ENCODE peak calls at places on chromosome 18, in seven cellular contexts. One of them, this sample, is unnamed. For H3K27me3, the result is how much of the 10 kb centered on the place peaks cover.

GRCh38 chr18:9617006-9617542 is 2.7 kb upstream of the PPP4R1 start:
- DNase-seq in HL-60: no peak
- DNase-seq in prostate gland: no peak
- DNase-seq in pancreas: no peak
- DNase-seq in IMR-90: no peak
- DNase-seq in transverse colon: no peak
- DNase-seq in testis: no peak
- DNase-seq in this sample: no peak

GRCh38 chr18:34223893-34224422 is 755 bp downstream of the NOL4 start:
- DNase-seq in HL-60: no peak
- DNase-seq in testis: no peak
- DNase-seq in transverse colon: no peak
- DNase-seq in prostate gland: no peak
- DNase-seq in pancreas: no peak
- DNase-seq in IMR-90: no peak
- DNase-seq in this sample: no peak

GRCh38 chr18:46169464-46169941 is 65.3 kb downstream of the HAUS1 start:
- DNase-seq in prostate gland: no peak
- DNase-seq in HL-60: no peak
- DNase-seq in pancreas: no peak
- DNase-seq in IMR-90: peak
- DNase-seq in testis: peak
- DNase-seq in transverse colon: no peak
- DNase-seq in this sample: no peak

GRCh38 chr18:22517356-22517755 is 99.6 kb upstream of the CTAGE1 start:
- DNase-seq in prostate gland: no peak
- DNase-seq in transverse colon: no peak
- DNase-seq in testis: no peak
- DNase-seq in HL-60: no peak
- DNase-seq in pancreas: no peak
- DNase-seq in IMR-90: no peak
- DNase-seq in this sample: no peak

GRCh38 chr18:37778417-37779165 is 213.0 kb upstream of the CELF4 start:
- DNase-seq in prostate gland: peak
- DNase-seq in pancreas: peak
- DNase-seq in HL-60: peak
- DNase-seq in IMR-90: no peak
- DNase-seq in testis: peak
- DNase-seq in transverse colon: peak
- DNase-seq in this sample: no peak

GRCh38 chr18:55462652-55463051 is 125.3 kb downstream of the TCF4 start:
- DNase-seq in HL-60: no peak
- DNase-seq in transverse colon: no peak
- DNase-seq in pancreas: no peak
- DNase-seq in prostate gland: no peak
- DNase-seq in IMR-90: no peak
- DNase-seq in testis: no peak
- DNase-seq in this sample: no peak

GRCh38 chr18:32122039-32122438 is 30.4 kb downstream of the RNF138 start:
- DNase-seq in transverse colon: no peak
- DNase-seq in IMR-90: no peak
- DNase-seq in HL-60: no peak
- DNase-seq in testis: no peak
- DNase-seq in prostate gland: no peak
- DNase-seq in pancreas: no peak
- DNase-seq in this sample: no peak

GRCh38 chr18:11992096-11992785 is 10.9 kb downstream of the IMPA2 start:
- DNase-seq in HL-60: no peak
- DNase-seq in testis: no peak
- DNase-seq in transverse colon: no peak
- DNase-seq in IMR-90: no peak
- DNase-seq in pancreas: no peak
- DNase-seq in prostate gland: no peak
- DNase-seq in this sample: no peak

GRCh38 chr18:31513189-31513907 is 15.4 kb downstream of the DSG2 start:
- DNase-seq in transverse colon: no peak
- DNase-seq in prostate gland: no peak
- DNase-seq in pancreas: no peak
- DNase-seq in IMR-90: peak
- DNase-seq in testis: no peak
- DNase-seq in HL-60: no peak
- DNase-seq in this sample: no peak

GRCh38 chr18:29271496-29271895 is 1094.6 kb upstream of the CDH2 start:
- DNase-seq in prostate gland: no peak
- DNase-seq in pancreas: no peak
- DNase-seq in IMR-90: peak
- DNase-seq in HL-60: no peak
- DNase-seq in testis: no peak
- DNase-seq in transverse colon: no peak
- DNase-seq in this sample: no peak

GRCh38 chr18:36281941-36282340 is 15.6 kb upstream of the FHOD3 start:
- DNase-seq in transverse colon: no peak
- DNase-seq in HL-60: no peak
- DNase-seq in pancreas: no peak
- DNase-seq in IMR-90: no peak
- DNase-seq in prostate gland: no peak
- DNase-seq in testis: peak
- DNase-seq in this sample: no peak
- TF ChIP-seq CTCF in transverse colon: no peak
- TF ChIP-seq CTCF in HL-60: no peak
- TF ChIP-seq CTCF in pancreas: no peak
- TF ChIP-seq CTCF in IMR-90: no peak
- TF ChIP-seq CTCF in prostate gland: no peak
- TF ChIP-seq CTCF in testis: no peak
- TF ChIP-seq CTCF in this sample: no peak

GRCh38 chr18:69948919-69949537 is 1.4 kb upstream of the CD226 start:
- DNase-seq in prostate gland: no peak
- DNase-seq in transverse colon: peak
- DNase-seq in HL-60: peak
- DNase-seq in IMR-90: peak
- DNase-seq in pancreas: no peak
- DNase-seq in testis: peak
- DNase-seq in this sample: no peak
- H3K27ac ChIP-seq in prostate gland: no peak
- H3K27ac ChIP-seq in transverse colon: peak
- H3K27ac ChIP-seq in HL-60: no peak
- H3K27ac ChIP-seq in IMR-90: no peak
- H3K27ac ChIP-seq in pancreas: no peak
- H3K27ac ChIP-seq in testis: peak
- H3K27ac ChIP-seq in this sample: peak

DNA sequence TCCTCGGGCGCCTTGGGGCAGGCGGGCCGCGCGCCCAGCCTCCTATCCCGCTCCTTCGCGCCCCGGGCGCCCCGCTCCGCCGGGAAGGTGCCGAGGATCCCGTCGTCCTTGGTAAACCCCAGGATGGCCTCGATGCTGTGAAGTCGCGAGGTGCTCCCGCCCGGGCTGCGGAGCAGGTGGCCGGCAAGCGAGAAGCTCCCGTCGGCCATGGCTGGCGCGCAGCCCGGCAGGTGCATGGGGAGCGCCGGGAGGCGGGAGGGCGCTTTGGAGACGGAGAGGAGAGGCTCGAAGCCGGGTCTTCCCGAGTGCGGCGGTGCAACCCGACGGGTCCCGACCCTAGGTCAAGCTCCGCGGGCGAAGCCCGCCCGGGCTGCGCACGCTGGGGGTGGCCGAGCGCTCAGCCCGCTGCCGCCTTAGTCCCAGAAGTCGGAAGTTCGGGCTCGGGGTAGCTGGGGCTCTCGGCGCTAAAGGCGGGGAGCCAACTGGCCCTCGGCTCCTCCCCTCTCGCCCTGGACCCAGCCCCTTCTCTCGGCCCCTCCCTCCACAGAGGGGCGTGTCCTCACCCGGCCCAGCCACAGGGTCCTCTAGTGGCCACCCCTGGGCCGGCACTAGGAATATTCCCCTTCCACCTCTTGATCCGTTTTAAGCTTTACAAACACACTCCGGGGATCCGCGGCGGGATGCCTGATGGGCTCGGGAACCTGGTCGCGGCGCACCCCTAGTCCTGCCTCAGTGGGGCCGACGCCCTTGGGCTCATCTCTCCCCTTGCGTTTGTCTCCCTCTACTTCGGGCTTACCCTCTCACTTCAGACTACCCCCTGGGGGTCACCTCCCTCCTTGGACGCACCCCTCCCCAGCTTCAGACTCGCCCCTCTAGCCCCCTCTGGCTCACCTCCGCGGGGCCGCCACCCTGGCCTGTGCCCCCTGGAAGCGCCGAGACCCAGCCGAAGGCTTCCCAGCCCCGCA is at the start of gene RAX:
- DNase-seq in IMR-90: no peak
- DNase-seq in HL-60: no peak
- DNase-seq in prostate gland: no peak
- DNase-seq in pancreas: no peak
- DNase-seq in testis: peak
- DNase-seq in transverse colon: no peak
- DNase-seq in this sample: no peak
- H3K27me3 ChIP-seq in IMR-90: half or more
- H3K27me3 ChIP-seq in HL-60: half or more
- H3K27me3 ChIP-seq in prostate gland: under half
- H3K27me3 ChIP-seq in pancreas: under half
- H3K27me3 ChIP-seq in testis: under half
- H3K27me3 ChIP-seq in transverse colon: half or more
- H3K27me3 ChIP-seq in this sample: half or more

DNA sequence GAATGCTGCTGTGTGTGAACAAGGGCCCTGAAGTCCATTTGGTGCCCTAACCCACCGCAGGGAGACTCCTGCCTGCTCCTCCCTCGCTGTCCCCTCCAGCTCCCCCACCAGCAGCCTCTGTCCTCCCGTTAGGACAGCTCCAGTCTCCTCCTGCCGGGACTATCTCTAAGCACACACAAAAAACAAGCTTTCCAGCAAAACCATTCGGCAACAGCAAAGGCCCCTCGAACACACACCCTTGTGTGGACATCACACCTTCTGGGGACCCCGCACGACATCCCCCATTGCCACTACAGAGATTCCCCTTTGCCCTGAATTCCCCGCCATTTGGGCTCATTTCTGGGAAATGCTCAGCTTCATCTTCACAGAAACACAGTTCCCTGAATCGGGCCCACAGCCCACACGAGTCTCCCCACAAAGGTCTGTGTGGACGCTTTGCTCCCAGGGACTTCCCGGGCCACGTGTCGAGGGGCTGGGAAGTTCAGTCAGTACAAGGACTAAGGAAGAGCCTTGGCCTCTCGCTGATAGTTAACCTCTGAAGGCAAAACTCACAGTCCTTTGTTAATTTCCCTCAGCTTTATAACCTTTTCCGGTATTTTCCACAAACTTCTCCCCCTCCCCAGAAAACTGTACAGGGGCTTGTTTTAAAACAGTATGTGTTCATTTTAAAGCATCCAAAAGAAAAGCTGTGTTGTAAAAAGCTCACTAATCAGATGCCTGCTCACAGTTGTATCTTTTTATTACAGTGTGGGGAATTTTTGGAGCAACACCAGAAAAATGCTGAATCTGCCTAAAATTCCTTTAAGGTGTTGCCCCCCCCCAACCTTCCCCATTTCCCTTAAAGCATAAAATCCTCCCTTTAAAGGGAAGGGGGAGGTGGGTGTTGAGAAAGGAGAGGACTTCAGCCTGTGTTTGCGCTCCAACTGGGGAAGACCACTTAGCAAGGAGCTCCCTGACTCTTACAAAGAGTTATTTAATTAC is 25.9 kb downstream of the SMAD7 start:
- DNase-seq in transverse colon: no peak
- DNase-seq in prostate gland: no peak
- DNase-seq in IMR-90: no peak
- DNase-seq in testis: peak
- DNase-seq in pancreas: no peak
- DNase-seq in HL-60: no peak
- DNase-seq in this sample: no peak
- TF ChIP-seq CTCF in transverse colon: no peak
- TF ChIP-seq CTCF in prostate gland: no peak
- TF ChIP-seq CTCF in IMR-90: no peak
- TF ChIP-seq CTCF in testis: no peak
- TF ChIP-seq CTCF in pancreas: no peak
- TF ChIP-seq CTCF in HL-60: no peak
- TF ChIP-seq CTCF in this sample: no peak

DNA sequence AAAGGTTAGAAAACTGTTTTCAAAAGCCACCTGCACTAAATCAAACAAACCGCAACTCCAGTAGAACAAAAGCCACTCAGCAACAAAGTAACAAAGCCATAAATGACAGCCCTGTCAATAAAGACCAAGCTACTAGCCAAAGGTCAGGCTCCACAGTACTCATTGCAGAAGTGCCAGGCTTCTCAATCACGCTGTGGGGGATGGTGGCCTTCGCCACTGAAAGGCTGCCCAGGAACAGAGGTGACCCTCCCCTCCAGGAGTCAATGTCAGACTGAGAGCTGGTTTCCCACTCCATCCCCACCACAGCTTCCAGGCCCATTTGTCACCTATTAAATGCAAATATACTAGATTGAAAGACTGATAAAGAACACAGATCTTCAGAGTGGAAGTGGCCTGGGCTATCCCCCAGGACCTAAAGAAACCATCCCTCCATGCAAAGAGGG is 5.9 kb downstream of the ATP8B1 start:
- DNase-seq in HL-60: no peak
- DNase-seq in testis: no peak
- DNase-seq in IMR-90: no peak
- DNase-seq in transverse colon: peak
- DNase-seq in prostate gland: no peak
- DNase-seq in pancreas: peak
- DNase-seq in this sample: no peak
- H3K27ac ChIP-seq in HL-60: no peak
- H3K27ac ChIP-seq in testis: no peak
- H3K27ac ChIP-seq in IMR-90: peak
- H3K27ac ChIP-seq in transverse colon: peak
- H3K27ac ChIP-seq in prostate gland: peak
- H3K27ac ChIP-seq in pancreas: peak
- H3K27ac ChIP-seq in this sample: no peak

GRCh38 chr18:44916429-44917183 is 235.9 kb downstream of the SETBP1 start:
- DNase-seq in prostate gland: no peak
- DNase-seq in HL-60: no peak
- DNase-seq in testis: no peak
- DNase-seq in transverse colon: no peak
- DNase-seq in pancreas: no peak
- DNase-seq in IMR-90: no peak
- DNase-seq in this sample: no peak
- H3K27me3 ChIP-seq in prostate gland: under half
- H3K27me3 ChIP-seq in HL-60: under half
- H3K27me3 ChIP-seq in testis: under half
- H3K27me3 ChIP-seq in transverse colon: under half
- H3K27me3 ChIP-seq in pancreas: under half
- H3K27me3 ChIP-seq in IMR-90: under half
- H3K27me3 ChIP-seq in this sample: under half